ENCODE peak calls at places on chromosomes 16 and 17, in six cellular contexts. U, R, N, Q, P and J are unnamed samples.

GRCh38 chr17:38427160-38427949 is 909 bp upstream of the ARHGAP23 start:
- DNase-seq in U (no peak), R (no peak), N (no peak), Q (no peak), P (no peak), J (no peak)

GRCh38 chr17:78965369-78965982 is 14.2 kb downstream of the LGALS3BP start:
- DNase-seq in U (no peak), R (no peak), N (no peak), Q (no peak), P (no peak), J (no peak)

GRCh38 chr16:78742501-78743283 is 643.2 kb downstream of the WWOX start:
- DNase-seq in U (no peak), R (peak), N (no peak), Q (no peak), P (peak), J (no peak)

GRCh38 chr16:73015612-73016487 is 32.1 kb downstream of the ZFHX3 start:
- DNase-seq in U (peak), R (peak), N (peak), Q (peak), P (peak), J (peak)

GRCh38 chr16:67177743-67178699 is 5.7 kb downstream of the MATCAP1 start:
- DNase-seq in U (peak), R (no peak), N (peak), Q (peak), P (peak), J (peak)

GRCh38 chr16:51109173-51109572 is 41.9 kb downstream of the SALL1 start:
- DNase-seq in U (no peak), R (no peak), N (no peak), Q (no peak), P (no peak), J (no peak)

GRCh38 chr17:79009397-79010303 is at the start of gene CANT1:
- DNase-seq in U (peak), R (peak), N (peak), Q (peak), P (peak), J (peak)

GRCh38 chr17:10115536-10115932 is 82.9 kb downstream of the GAS7 start:
- DNase-seq in U (no peak), R (no peak), N (no peak), Q (no peak), P (no peak), J (no peak)

GRCh38 chr17:2057130-2057713 is 2.3 kb downstream of the HIC1 start:
- DNase-seq in U (no peak), R (no peak), N (no peak), Q (no peak), P (no peak), J (no peak)

GRCh38 chr17:1999557-2000251 is 25.4 kb downstream of the RTN4RL1 start:
- DNase-seq in U (peak), R (no peak), N (no peak), Q (peak), P (peak), J (no peak)

GRCh38 chr16:48499822-48500440 is 110.0 kb downstream of the N4BP1 start:
- DNase-seq in U (peak), R (no peak), N (no peak), Q (peak), P (no peak), J (no peak)

GRCh38 chr16:56047307-56048234 is 143.7 kb upstream of the GNAO1 start:
- DNase-seq in U (no peak), R (no peak), N (no peak), Q (no peak), P (no peak), J (no peak)

GRCh38 chr16:69404275-69404805 is 18.5 kb upstream of the TERF2 start:
- DNase-seq in U (peak), R (no peak), N (peak), Q (no peak), P (peak), J (no peak)

GRCh38 chr17:31654936-31655335 is 204.1 kb downstream of the COPRS start:
- DNase-seq in U (no peak), R (no peak), N (no peak), Q (no peak), P (no peak), J (no peak)

DNA sequence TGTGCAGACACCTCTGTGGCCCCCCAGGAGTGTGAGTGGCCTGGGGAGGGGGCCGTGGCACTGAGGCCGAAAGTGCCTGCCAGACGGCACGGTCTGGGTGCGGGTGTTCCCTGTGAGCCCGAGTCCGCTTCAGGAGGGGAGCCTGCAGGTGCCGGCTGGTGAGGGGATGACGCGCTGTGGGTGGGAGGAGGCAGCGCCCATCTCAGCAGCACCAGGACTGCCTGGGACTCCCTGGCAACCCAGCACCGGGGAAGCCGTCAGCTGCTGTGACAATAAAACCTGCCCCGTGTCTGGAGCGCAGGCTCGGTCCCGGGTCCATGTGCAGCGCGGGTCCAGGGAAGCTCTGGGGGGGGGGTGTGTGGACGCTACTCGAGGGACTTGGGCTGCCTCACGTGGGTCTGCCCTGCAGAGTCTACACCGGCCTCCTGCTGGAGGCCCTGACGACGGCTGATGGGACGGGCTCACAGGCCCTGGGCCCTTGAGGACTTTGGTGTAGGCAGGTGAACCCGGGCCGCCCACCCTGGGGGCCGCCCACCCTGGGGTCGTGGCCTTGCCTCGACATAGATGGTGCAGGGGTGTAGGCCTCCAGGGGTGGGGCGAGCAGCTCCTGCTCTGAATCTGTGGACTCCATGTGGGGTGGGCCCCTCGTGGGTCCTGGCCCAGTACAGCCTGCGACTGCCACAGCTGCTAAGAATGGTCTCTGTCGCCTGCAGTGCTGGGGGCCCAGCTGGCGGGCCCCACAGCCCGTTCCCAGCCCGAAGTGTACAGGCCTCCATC is 5.9 kb upstream of the RAB40C start:
- DNase-seq in U (no peak), R (no peak), N (no peak), Q (no peak), P (no peak), J (no peak)
- TF ChIP-seq POLR2AphosphoS5 in U (no peak), R (no peak), N (no peak), Q (no peak), P (no peak), J (no peak)

DNA sequence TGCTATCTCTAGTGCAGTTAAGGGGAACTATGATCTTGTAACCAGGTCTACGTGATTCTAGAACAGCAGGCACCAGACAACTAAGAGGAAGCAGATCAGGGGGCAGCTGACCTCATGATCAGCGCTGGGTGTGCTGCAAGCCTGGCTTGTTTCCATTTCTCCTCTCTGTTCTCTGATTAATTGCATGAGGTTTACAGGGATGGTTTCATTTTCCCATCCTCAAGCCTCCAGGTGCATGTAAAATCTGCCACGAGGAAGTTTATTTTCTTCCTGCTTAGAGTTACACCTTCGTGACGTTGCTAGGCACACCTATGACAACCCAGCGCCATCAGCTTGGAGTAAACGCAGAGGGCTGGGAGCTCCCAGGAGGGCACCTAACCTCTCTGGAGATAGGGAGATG is 4.3 kb upstream of the NUPR1 start:
- DNase-seq in U (peak), R (no peak), N (no peak), Q (no peak), P (peak), J (peak)
- TF ChIP-seq POLR2AphosphoS5 in U (peak), R (no peak), N (no peak), Q (no peak), P (no peak), J (no peak)

GRCh38 chr16:89116341-89117238 is 22.9 kb downstream of the ACSF3 start:
- DNase-seq in U (no peak), R (no peak), N (no peak), Q (no peak), P (no peak), J (no peak)

GRCh38 chr16:89113661-89114060 is 20.0 kb downstream of the ACSF3 start:
- DNase-seq in U (no peak), R (no peak), N (no peak), Q (no peak), P (no peak), J (no peak)

GRCh38 chr16:89114159-89114981 is 20.7 kb downstream of the ACSF3 start:
- DNase-seq in U (no peak), R (no peak), N (no peak), Q (no peak), P (no peak), J (no peak)

GRCh38 chr16:89117239-89117974 is 23.8 kb downstream of the ACSF3 start:
- DNase-seq in U (no peak), R (no peak), N (no peak), Q (no peak), P (no peak), J (no peak)

GRCh38 chr16:89115216-89115949 is 21.7 kb downstream of the ACSF3 start:
- DNase-seq in U (peak), R (peak), N (no peak), Q (peak), P (peak), J (peak)
- TF ChIP-seq POLR2AphosphoS5 in U (no peak), R (no peak), N (no peak), Q (no peak), P (peak), J (no peak)

DNA sequence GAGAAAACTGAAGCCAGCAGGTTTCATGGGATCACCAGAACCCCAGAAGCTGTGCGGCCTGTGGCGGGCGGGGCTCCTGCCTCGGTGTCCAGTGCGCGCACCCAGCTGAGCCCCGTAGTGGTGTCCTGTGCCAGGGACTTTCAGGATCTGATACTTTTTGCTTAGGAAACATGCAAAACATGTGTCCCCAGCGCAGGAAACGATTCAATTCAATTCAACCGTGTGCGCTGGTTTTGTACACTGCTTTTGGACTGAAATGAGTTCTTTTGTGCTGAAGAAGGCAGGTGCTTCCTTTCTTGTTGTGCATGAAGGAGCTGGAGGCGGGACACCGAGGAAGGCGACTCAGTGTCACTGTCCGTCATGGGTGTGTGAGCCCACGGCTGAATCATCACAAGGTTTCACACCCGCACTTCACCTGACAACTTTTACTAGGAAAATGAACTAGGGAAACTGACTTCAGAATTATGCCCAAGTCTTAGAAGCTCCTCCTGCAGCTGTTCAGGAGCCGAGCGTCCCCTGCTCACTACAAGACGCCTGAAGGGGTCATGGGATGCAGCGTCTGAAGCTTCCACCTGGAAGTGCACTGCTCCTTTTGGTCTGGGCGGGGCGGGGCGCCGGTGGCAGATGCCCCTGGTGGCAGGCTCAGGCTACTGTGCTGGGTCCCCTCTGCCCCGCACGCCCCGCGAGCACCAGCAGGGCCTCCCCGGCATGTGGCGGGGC is 31.4 kb upstream of the ZNF750 start:
- DNase-seq in U (no peak), R (peak), N (no peak), Q (no peak), P (no peak), J (peak)
- TF ChIP-seq POLR2AphosphoS5 in U (no peak), R (no peak), N (no peak), Q (no peak), P (no peak), J (no peak)

GRCh38 chr16:65225488-65225887 is 103.6 kb upstream of the CDH11 start:
- DNase-seq in U (no peak), R (no peak), N (no peak), Q (no peak), P (no peak), J (no peak)
- TF ChIP-seq POLR2AphosphoS5 in U (no peak), R (no peak), N (no peak), Q (no peak), P (no peak), J (no peak)

GRCh38 chr17:17682737-17683675 is 1.7 kb downstream of the RAI1 start:
- DNase-seq in U (peak), R (no peak), N (no peak), Q (peak), P (peak), J (no peak)
- TF ChIP-seq POLR2AphosphoS5 in U (peak), R (peak), N (peak), Q (peak), P (no peak), J (no peak)

GRCh38 chr17:73342549-73343167 is 30.9 kb upstream of the CDC42EP4 start:
- DNase-seq in U (no peak), R (no peak), N (no peak), Q (no peak), P (no peak), J (no peak)

GRCh38 chr17:73343739-73344454 is 32.1 kb upstream of the CDC42EP4 start:
- DNase-seq in U (no peak), R (no peak), N (no peak), Q (no peak), P (no peak), J (no peak)

GRCh38 chr17:73343168-73343634 is 31.4 kb upstream of the CDC42EP4 start:
- DNase-seq in U (no peak), R (no peak), N (no peak), Q (peak), P (no peak), J (no peak)

GRCh38 chr17:73341350-73342056 is 29.7 kb upstream of the CDC42EP4 start:
- DNase-seq in U (no peak), R (no peak), N (no peak), Q (no peak), P (no peak), J (no peak)

DNA sequence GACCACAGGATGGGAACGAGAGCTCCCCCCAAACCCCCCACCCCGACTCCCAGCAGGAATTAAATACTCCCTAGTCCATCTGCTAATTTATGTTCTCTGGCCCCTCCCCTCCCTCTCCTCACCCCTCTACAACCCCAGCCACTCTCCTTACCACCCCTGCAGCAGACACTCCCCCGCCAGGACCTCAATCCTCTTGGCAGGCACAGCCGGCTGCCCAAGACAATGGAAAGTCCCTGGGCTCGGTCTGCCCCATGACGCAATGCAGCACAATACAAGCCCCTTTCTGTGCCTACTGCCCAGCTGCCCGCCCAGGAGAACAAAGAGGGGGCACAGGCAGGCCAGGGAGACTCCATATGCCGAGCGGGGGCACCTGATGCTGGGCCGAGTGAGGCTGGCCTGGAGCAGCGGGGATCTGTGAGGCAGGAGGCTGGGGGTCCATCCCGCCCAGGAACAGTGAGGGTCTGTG is 30.3 kb upstream of the CDC42EP4 start:
- DNase-seq in U (peak), R (peak), N (no peak), Q (peak), P (peak), J (no peak)
- TF ChIP-seq POLR2AphosphoS5 in U (peak), R (no peak), N (no peak), Q (peak), P (no peak), J (no peak)

GRCh38 chr16:89475144-89475543 is 15.2 kb downstream of the ANKRD11 start:
- DNase-seq in U (no peak), R (no peak), N (no peak), Q (no peak), P (no peak), J (no peak)
- TF ChIP-seq POLR2AphosphoS5 in U (no peak), R (no peak), N (no peak), Q (no peak), P (no peak), J (no peak)

GRCh38 chr16:60729052-60729451 is 1307.2 kb downstream of the CDH8 start:
- DNase-seq in U (no peak), R (no peak), N (no peak), Q (no peak), P (no peak), J (no peak)
- TF ChIP-seq POLR2AphosphoS5 in U (no peak), R (no peak), N (no peak), Q (no peak), P (no peak), J (no peak)

GRCh38 chr16:15778204-15778743 is 78.6 kb downstream of the MYH11 start:
- DNase-seq in U (no peak), R (no peak), N (no peak), Q (no peak), P (no peak), J (no peak)
- TF ChIP-seq POLR2AphosphoS5 in U (no peak), R (no peak), N (no peak), Q (peak), P (no peak), J (no peak)